ENCODE peak calls at places on chromosome 3, in ten cellular contexts. One of them, this sample, is unnamed.

GRCh38 chr3:13370609-13371008 is 49.5 kb downstream of the NUP210 start:
- DNase-seq in activated T-helper 1 cell treated with anti-CD3 and anti-CD28 coated beads, Interleukin-12 subunit alpha, Interleukin-12 subunit beta, Interleukin-2, Interleukin-4 antibody, amounts not matched to agents 30 ng/mL and 10 ng/mL and 1 ng/mL, durations not matched to agents 14 hours and 24 hours and 36 hours: no peak
- DNase-seq in NCI-H2029 treated with DMSO at 0.1 percent for 48 hours: no peak
- DNase-seq in ELR: no peak
- DNase-seq in T-helper 1 cell: no peak
- DNase-seq in activated naive CD8-positive, alpha-beta T cell treated with anti-CD3 and anti-CD28 coated beads, Interleukin-2, amount 50 U/mL, for 16 hours: no peak
- DNase-seq in EH: no peak
- DNase-seq in activated T-cell treated with anti-CD3 and anti-CD28 coated beads for 1 hour: no peak
- DNase-seq in pons: peak; percentile 19
- DNase-seq in choroid plexus epithelial cell: no peak
- DNase-seq in this sample: no peak

GRCh38 chr3:71641669-71642068 is 58.1 kb upstream of the FOXP1 start:
- DNase-seq in choroid plexus epithelial cell: peak; percentile 17
- DNase-seq in activated T-cell treated with anti-CD3 and anti-CD28 coated beads for 1 hour: no peak
- DNase-seq in EH: peak; percentile 9
- DNase-seq in activated naive CD8-positive, alpha-beta T cell treated with anti-CD3 and anti-CD28 coated beads, Interleukin-2, amount 50 U/mL, for 16 hours: no peak
- DNase-seq in activated T-helper 1 cell treated with anti-CD3 and anti-CD28 coated beads, Interleukin-12 subunit alpha, Interleukin-12 subunit beta, Interleukin-2, Interleukin-4 antibody, amounts not matched to agents 30 ng/mL and 10 ng/mL and 1 ng/mL, durations not matched to agents 14 hours and 24 hours and 36 hours: no peak
- DNase-seq in NCI-H2029 treated with DMSO at 0.1 percent for 48 hours: no peak
- DNase-seq in pons: no peak
- DNase-seq in ELR: peak; percentile 17
- DNase-seq in T-helper 1 cell: no peak
- DNase-seq in this sample: no peak

GRCh38 chr3:14479591-14479990 is 60.6 kb downstream of the GRIP2 start:
- DNase-seq in activated T-helper 1 cell treated with anti-CD3 and anti-CD28 coated beads, Interleukin-12 subunit alpha, Interleukin-12 subunit beta, Interleukin-2, Interleukin-4 antibody, amounts not matched to agents 30 ng/mL and 10 ng/mL and 1 ng/mL, durations not matched to agents 14 hours and 24 hours and 36 hours: no peak
- DNase-seq in choroid plexus epithelial cell: no peak
- DNase-seq in T-helper 1 cell: no peak
- DNase-seq in activated T-cell treated with anti-CD3 and anti-CD28 coated beads for 1 hour: no peak
- DNase-seq in activated naive CD8-positive, alpha-beta T cell treated with anti-CD3 and anti-CD28 coated beads, Interleukin-2, amount 50 U/mL, for 16 hours: no peak
- DNase-seq in EH: no peak
- DNase-seq in NCI-H2029 treated with DMSO at 0.1 percent for 48 hours: no peak
- DNase-seq in ELR: no peak
- DNase-seq in pons: no peak
- DNase-seq in this sample: no peak

GRCh38 chr3:194322701-194323174 is 28.4 kb downstream of the CPN2 start:
- DNase-seq in EH: peak; percentile 71
- DNase-seq in pons: no peak
- DNase-seq in choroid plexus epithelial cell: no peak
- DNase-seq in NCI-H2029 treated with DMSO at 0.1 percent for 48 hours: no peak
- DNase-seq in T-helper 1 cell: no peak
- DNase-seq in activated naive CD8-positive, alpha-beta T cell treated with anti-CD3 and anti-CD28 coated beads, Interleukin-2, amount 50 U/mL, for 16 hours: no peak
- DNase-seq in activated T-cell treated with anti-CD3 and anti-CD28 coated beads for 1 hour: no peak
- DNase-seq in ELR: peak; percentile 91
- DNase-seq in activated T-helper 1 cell treated with anti-CD3 and anti-CD28 coated beads, Interleukin-12 subunit alpha, Interleukin-12 subunit beta, Interleukin-2, Interleukin-4 antibody, amounts not matched to agents 30 ng/mL and 10 ng/mL and 1 ng/mL, durations not matched to agents 14 hours and 24 hours and 36 hours: no peak
- DNase-seq in this sample: no peak

GRCh38 chr3:112327371-112327951 is 5.5 kb upstream of the CD200 start:
- DNase-seq in pons: peak; percentile 88
- DNase-seq in activated naive CD8-positive, alpha-beta T cell treated with anti-CD3 and anti-CD28 coated beads, Interleukin-2, amount 50 U/mL, for 16 hours: no peak
- DNase-seq in activated T-helper 1 cell treated with anti-CD3 and anti-CD28 coated beads, Interleukin-12 subunit alpha, Interleukin-12 subunit beta, Interleukin-2, Interleukin-4 antibody, amounts not matched to agents 30 ng/mL and 10 ng/mL and 1 ng/mL, durations not matched to agents 14 hours and 24 hours and 36 hours: peak; percentile 38
- DNase-seq in choroid plexus epithelial cell: peak; percentile 89
- DNase-seq in activated T-cell treated with anti-CD3 and anti-CD28 coated beads for 1 hour: no peak
- DNase-seq in NCI-H2029 treated with DMSO at 0.1 percent for 48 hours: no peak
- DNase-seq in EH: peak; percentile 68
- DNase-seq in T-helper 1 cell: peak; percentile 31
- DNase-seq in ELR: peak; percentile 78
- DNase-seq in this sample: peak; percentile 42

GRCh38 chr3:40623567-40623966 is 98.8 kb downstream of the ZNF621 start:
- DNase-seq in T-helper 1 cell: no peak
- DNase-seq in EH: peak; percentile 5
- DNase-seq in NCI-H2029 treated with DMSO at 0.1 percent for 48 hours: no peak
- DNase-seq in activated naive CD8-positive, alpha-beta T cell treated with anti-CD3 and anti-CD28 coated beads, Interleukin-2, amount 50 U/mL, for 16 hours: no peak
- DNase-seq in activated T-helper 1 cell treated with anti-CD3 and anti-CD28 coated beads, Interleukin-12 subunit alpha, Interleukin-12 subunit beta, Interleukin-2, Interleukin-4 antibody, amounts not matched to agents 30 ng/mL and 10 ng/mL and 1 ng/mL, durations not matched to agents 14 hours and 24 hours and 36 hours: peak; percentile 47
- DNase-seq in activated T-cell treated with anti-CD3 and anti-CD28 coated beads for 1 hour: no peak
- DNase-seq in choroid plexus epithelial cell: peak; percentile 7
- DNase-seq in ELR: peak; percentile 33
- DNase-seq in pons: no peak
- DNase-seq in this sample: no peak

GRCh38 chr3:193389335-193389734 is 10.8 kb upstream of the ATP13A5 start:
- DNase-seq in activated T-cell treated with anti-CD3 and anti-CD28 coated beads for 1 hour: no peak
- DNase-seq in EH: no peak
- DNase-seq in pons: no peak
- DNase-seq in activated T-helper 1 cell treated with anti-CD3 and anti-CD28 coated beads, Interleukin-12 subunit alpha, Interleukin-12 subunit beta, Interleukin-2, Interleukin-4 antibody, amounts not matched to agents 30 ng/mL and 10 ng/mL and 1 ng/mL, durations not matched to agents 14 hours and 24 hours and 36 hours: no peak
- DNase-seq in NCI-H2029 treated with DMSO at 0.1 percent for 48 hours: no peak
- DNase-seq in ELR: no peak
- DNase-seq in T-helper 1 cell: no peak
- DNase-seq in activated naive CD8-positive, alpha-beta T cell treated with anti-CD3 and anti-CD28 coated beads, Interleukin-2, amount 50 U/mL, for 16 hours: no peak
- DNase-seq in choroid plexus epithelial cell: no peak
- DNase-seq in this sample: no peak

GRCh38 chr3:43055806-43056770 is 49.8 kb downstream of the POMGNT2 start:
- DNase-seq in activated naive CD8-positive, alpha-beta T cell treated with anti-CD3 and anti-CD28 coated beads, Interleukin-2, amount 50 U/mL, for 16 hours: no peak
- DNase-seq in choroid plexus epithelial cell: no peak
- DNase-seq in T-helper 1 cell: no peak
- DNase-seq in EH: no peak
- DNase-seq in NCI-H2029 treated with DMSO at 0.1 percent for 48 hours: no peak
- DNase-seq in ELR: no peak
- DNase-seq in activated T-helper 1 cell treated with anti-CD3 and anti-CD28 coated beads, Interleukin-12 subunit alpha, Interleukin-12 subunit beta, Interleukin-2, Interleukin-4 antibody, amounts not matched to agents 30 ng/mL and 10 ng/mL and 1 ng/mL, durations not matched to agents 14 hours and 24 hours and 36 hours: no peak
- DNase-seq in activated T-cell treated with anti-CD3 and anti-CD28 coated beads for 1 hour: no peak
- DNase-seq in pons: no peak
- DNase-seq in this sample: no peak

GRCh38 chr3:11434017-11434526 is 161.9 kb downstream of the ATG7 start:
- DNase-seq in activated T-helper 1 cell treated with anti-CD3 and anti-CD28 coated beads, Interleukin-12 subunit alpha, Interleukin-12 subunit beta, Interleukin-2, Interleukin-4 antibody, amounts not matched to agents 30 ng/mL and 10 ng/mL and 1 ng/mL, durations not matched to agents 14 hours and 24 hours and 36 hours: no peak
- DNase-seq in EH: peak; percentile 85
- DNase-seq in pons: peak; percentile 73
- DNase-seq in activated naive CD8-positive, alpha-beta T cell treated with anti-CD3 and anti-CD28 coated beads, Interleukin-2, amount 50 U/mL, for 16 hours: no peak
- DNase-seq in activated T-cell treated with anti-CD3 and anti-CD28 coated beads for 1 hour: no peak
- DNase-seq in T-helper 1 cell: no peak
- DNase-seq in choroid plexus epithelial cell: peak; percentile 88
- DNase-seq in ELR: peak; percentile 25
- DNase-seq in NCI-H2029 treated with DMSO at 0.1 percent for 48 hours: no peak
- DNase-seq in this sample: peak; percentile 17

GRCh38 chr3:40201770-40202169 is 107.7 kb upstream of the EIF1B start:
- DNase-seq in T-helper 1 cell: no peak
- DNase-seq in choroid plexus epithelial cell: no peak
- DNase-seq in EH: no peak
- DNase-seq in pons: no peak
- DNase-seq in activated naive CD8-positive, alpha-beta T cell treated with anti-CD3 and anti-CD28 coated beads, Interleukin-2, amount 50 U/mL, for 16 hours: no peak
- DNase-seq in activated T-helper 1 cell treated with anti-CD3 and anti-CD28 coated beads, Interleukin-12 subunit alpha, Interleukin-12 subunit beta, Interleukin-2, Interleukin-4 antibody, amounts not matched to agents 30 ng/mL and 10 ng/mL and 1 ng/mL, durations not matched to agents 14 hours and 24 hours and 36 hours: no peak
- DNase-seq in ELR: no peak
- DNase-seq in NCI-H2029 treated with DMSO at 0.1 percent for 48 hours: no peak
- DNase-seq in activated T-cell treated with anti-CD3 and anti-CD28 coated beads for 1 hour: no peak
- DNase-seq in this sample: no peak